ENCODE peak calls at places on chromosomes 2 and 18, in five cellular contexts. One of them, this sample, is unnamed.

GRCh38 chr2:96498023-96498431 is 7.1 kb downstream of the NEURL3 start:
- DNase-seq in heart left ventricle: no peak
- DNase-seq in left ventricle myocardium inferior: no peak
- DNase-seq in endodermal cell: peak; percentile 76
- DNase-seq in ovary: no peak
- DNase-seq in this sample: no peak

GRCh38 chr2:82797469-82797868 is 1661.6 kb downstream of the SUCLG1 start:
- DNase-seq in left ventricle myocardium inferior: no peak
- DNase-seq in ovary: no peak
- DNase-seq in heart left ventricle: no peak
- DNase-seq in endodermal cell: no peak
- DNase-seq in this sample: no peak

GRCh38 chr2:237486819-237487448 is at the start of gene MLPH:
- DNase-seq in left ventricle myocardium inferior: peak; percentile 61
- DNase-seq in heart left ventricle: peak; percentile 60
- DNase-seq in ovary: peak; percentile 47
- DNase-seq in endodermal cell: peak; percentile 80
- DNase-seq in this sample: peak; percentile 74

GRCh38 chr2:28296243-28296642 is 96.4 kb upstream of the FOSL2 start:
- DNase-seq in endodermal cell: no peak
- DNase-seq in heart left ventricle: no peak
- DNase-seq in left ventricle myocardium inferior: no peak
- DNase-seq in ovary: no peak
- DNase-seq in this sample: no peak

GRCh38 chr2:152434395-152435182 is 99.6 kb downstream of the FMNL2 start:
- DNase-seq in ovary: no peak
- DNase-seq in heart left ventricle: no peak
- DNase-seq in endodermal cell: no peak
- DNase-seq in left ventricle myocardium inferior: no peak
- DNase-seq in this sample: no peak

GRCh38 chr18:62536005-62536404 is 13.2 kb downstream of the ZCCHC2 start:
- DNase-seq in left ventricle myocardium inferior: no peak
- DNase-seq in heart left ventricle: no peak
- DNase-seq in ovary: no peak
- DNase-seq in endodermal cell: no peak
- DNase-seq in this sample: no peak

GRCh38 chr18:9531791-9532410 is 56.6 kb downstream of the RALBP1 start:
- DNase-seq in endodermal cell: no peak
- DNase-seq in heart left ventricle: no peak
- DNase-seq in ovary: no peak
- DNase-seq in left ventricle myocardium inferior: no peak
- DNase-seq in this sample: no peak

GRCh38 chr2:45173513-45173912 is 164.3 kb upstream of the SIX2 start:
- DNase-seq in heart left ventricle: no peak
- DNase-seq in left ventricle myocardium inferior: no peak
- DNase-seq in ovary: no peak
- DNase-seq in endodermal cell: no peak
- DNase-seq in this sample: peak; percentile 64

GRCh38 chr2:122705751-122706150 is 950.3 kb downstream of the TSN start:
- DNase-seq in ovary: no peak
- DNase-seq in heart left ventricle: no peak
- DNase-seq in left ventricle myocardium inferior: no peak
- DNase-seq in endodermal cell: no peak
- DNase-seq in this sample: no peak

GRCh38 chr18:55748227-55748738 is 160.3 kb upstream of the TCF4 start:
- DNase-seq in left ventricle myocardium inferior: no peak
- DNase-seq in ovary: no peak
- DNase-seq in heart left ventricle: no peak
- DNase-seq in endodermal cell: peak; percentile 81
- DNase-seq in this sample: no peak

GRCh38 chr2:105786231-105787230 is 41.8 kb downstream of the NCK2 start:
- DNase-seq in heart left ventricle: no peak
- DNase-seq in ovary: no peak
- DNase-seq in left ventricle myocardium inferior: no peak
- DNase-seq in endodermal cell: no peak
- DNase-seq in this sample: peak; percentile 72

GRCh38 chr2:107804608-107805498 is 21.8 kb upstream of the RGPD4 start:
- DNase-seq in heart left ventricle: no peak
- DNase-seq in left ventricle myocardium inferior: no peak
- DNase-seq in endodermal cell: no peak
- DNase-seq in ovary: no peak
- DNase-seq in this sample: no peak

GRCh38 chr2:10427568-10427975 is 20.6 kb downstream of the ODC1 start:
- DNase-seq in endodermal cell: no peak
- DNase-seq in left ventricle myocardium inferior: no peak
- DNase-seq in heart left ventricle: no peak
- DNase-seq in ovary: no peak
- DNase-seq in this sample: no peak

GRCh38 chr18:13364721-13365205 is 146.2 kb downstream of the LDLRAD4 start:
- DNase-seq in ovary: no peak
- DNase-seq in heart left ventricle: no peak
- DNase-seq in left ventricle myocardium inferior: no peak
- DNase-seq in endodermal cell: peak; percentile 45
- DNase-seq in this sample: no peak

GRCh38 chr2:70938580-70938938 is 2.9 kb downstream of the ATP6V1B1 start:
- DNase-seq in ovary: no peak
- DNase-seq in endodermal cell: no peak
- DNase-seq in left ventricle myocardium inferior: no peak
- DNase-seq in heart left ventricle: peak; percentile 12
- DNase-seq in this sample: no peak

GRCh38 chr2:64837925-64838641 is 151.1 kb upstream of the SLC1A4 start:
- DNase-seq in endodermal cell: no peak
- DNase-seq in ovary: no peak
- DNase-seq in heart left ventricle: peak; percentile 32
- DNase-seq in left ventricle myocardium inferior: peak; percentile 22
- DNase-seq in this sample: peak; percentile 72

GRCh38 chr18:67669993-67670671 is 153.6 kb upstream of the DSEL start:
- DNase-seq in ovary: no peak
- DNase-seq in left ventricle myocardium inferior: no peak
- DNase-seq in heart left ventricle: no peak
- DNase-seq in endodermal cell: no peak
- DNase-seq in this sample: no peak

GRCh38 chr2:188610827-188611226 is 319.2 kb downstream of the GULP1 start:
- DNase-seq in heart left ventricle: no peak
- DNase-seq in left ventricle myocardium inferior: no peak
- DNase-seq in ovary: no peak
- DNase-seq in endodermal cell: no peak
- DNase-seq in this sample: no peak

GRCh38 chr2:190179754-190180312 is 117.3 kb upstream of the MSTN start:
- DNase-seq in ovary: no peak
- DNase-seq in heart left ventricle: no peak
- DNase-seq in endodermal cell: no peak
- DNase-seq in left ventricle myocardium inferior: no peak
- DNase-seq in this sample: no peak

GRCh38 chr2:190183535-190183934 is 121.0 kb upstream of the MSTN start:
- DNase-seq in endodermal cell: no peak
- DNase-seq in ovary: no peak
- DNase-seq in left ventricle myocardium inferior: no peak
- DNase-seq in heart left ventricle: no peak
- DNase-seq in this sample: no peak

GRCh38 chr2:190180313-190181065 is 118.0 kb upstream of the MSTN start:
- DNase-seq in endodermal cell: peak; percentile 94
- DNase-seq in left ventricle myocardium inferior: peak; percentile 73
- DNase-seq in ovary: peak; percentile 30
- DNase-seq in heart left ventricle: peak; percentile 73
- DNase-seq in this sample: peak; percentile 58

GRCh38 chr2:190182071-190182524 is 119.6 kb upstream of the MSTN start:
- DNase-seq in left ventricle myocardium inferior: no peak
- DNase-seq in heart left ventricle: no peak
- DNase-seq in endodermal cell: no peak
- DNase-seq in ovary: no peak
- DNase-seq in this sample: no peak

DNA sequence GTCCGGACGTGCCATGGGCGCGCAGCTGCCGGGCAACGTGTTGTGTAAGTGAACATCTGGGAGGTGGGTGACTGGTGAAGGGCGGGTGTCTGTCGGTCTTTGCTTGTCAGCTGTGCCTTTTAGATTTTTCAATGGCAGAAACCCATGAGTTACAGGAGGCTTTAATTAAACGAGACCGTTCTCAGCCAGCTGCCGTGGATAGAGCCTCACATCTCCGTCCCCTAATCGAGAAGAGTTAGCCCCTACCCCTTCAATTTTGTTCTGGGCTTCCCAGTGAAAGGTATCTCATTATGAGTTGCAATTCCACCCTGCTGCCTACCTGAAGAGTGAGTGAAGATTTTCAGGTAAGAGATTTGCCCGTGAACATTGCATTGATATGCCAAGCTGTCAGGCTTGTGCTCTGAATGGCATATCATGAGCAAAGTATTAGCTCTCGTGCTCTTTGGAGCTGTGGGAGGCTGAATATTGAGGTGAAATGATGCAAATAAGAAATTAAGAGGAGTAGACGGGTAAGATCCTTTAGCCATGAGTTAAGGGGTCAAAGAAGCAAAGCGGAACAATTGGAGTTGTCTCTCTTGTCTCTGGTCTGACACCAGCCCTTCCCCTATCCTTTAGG is 118.6 kb upstream of the MSTN start:
- DNase-seq in ovary: no peak
- DNase-seq in endodermal cell: no peak
- DNase-seq in heart left ventricle: no peak
- DNase-seq in left ventricle myocardium inferior: no peak
- DNase-seq in this sample: no peak
- H3K4me3 ChIP-seq in ovary: peak overlapping the region; percentile 80
- H3K4me3 ChIP-seq in endodermal cell: peak overlapping the region; percentile 75
- H3K4me3 ChIP-seq in heart left ventricle: peak overlapping the region; percentile 69
- H3K4me3 ChIP-seq in left ventricle myocardium inferior: peak overlapping the region; percentile 84
- H3K4me3 ChIP-seq in this sample: peak overlapping the region; percentile 65

GRCh38 chr2:168998609-168999211 is 32.4 kb downstream of the ABCB11 start:
- DNase-seq in endodermal cell: no peak
- DNase-seq in left ventricle myocardium inferior: no peak
- DNase-seq in ovary: no peak
- DNase-seq in heart left ventricle: no peak
- DNase-seq in this sample: no peak
- H3K4me1 ChIP-seq in endodermal cell: peaks cover 7% of the 10 kb centered on the region
- H3K4me1 ChIP-seq in left ventricle myocardium inferior: peaks cover 22% of the 10 kb centered on the region
- H3K4me1 ChIP-seq in ovary: no peaks in the 10 kb centered on the region
- H3K4me1 ChIP-seq in heart left ventricle: no peaks in the 10 kb centered on the region
- H3K4me1 ChIP-seq in this sample: no peaks in the 10 kb centered on the region

GRCh38 chr2:178482437-178482836 is 2.2 kb downstream of the PLEKHA3 start:
- DNase-seq in ovary: no peak
- DNase-seq in endodermal cell: no peak
- DNase-seq in left ventricle myocardium inferior: no peak
- DNase-seq in heart left ventricle: no peak
- DNase-seq in this sample: no peak
- H3K4me3 ChIP-seq in ovary: no peak overlapping the region
- H3K4me3 ChIP-seq in endodermal cell: peak overlapping the region; percentile 30
- H3K4me3 ChIP-seq in left ventricle myocardium inferior: peak overlapping the region; percentile 83
- H3K4me3 ChIP-seq in heart left ventricle: peak overlapping the region; percentile 72
- H3K4me3 ChIP-seq in this sample: no peak overlapping the region

DNA sequence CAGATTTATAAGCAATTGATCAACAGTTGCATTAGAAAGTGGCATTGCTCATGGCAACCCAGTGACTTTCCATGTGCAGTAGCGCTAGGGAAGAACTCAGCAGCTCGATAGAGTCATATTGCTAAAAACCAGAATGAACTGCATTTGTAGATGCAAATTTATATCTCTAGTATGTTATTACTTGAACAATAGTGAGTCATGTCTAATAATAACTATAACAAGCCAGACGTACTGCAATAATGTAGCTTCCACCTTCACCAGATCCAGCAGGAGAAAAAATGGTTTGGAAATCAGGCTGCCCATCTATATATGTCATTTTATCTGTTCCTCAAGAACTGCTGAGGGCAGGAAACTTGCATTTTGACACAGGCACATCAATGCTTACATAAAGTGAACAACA is 66.5 kb upstream of the FIGN start:
- DNase-seq in heart left ventricle: no peak
- DNase-seq in ovary: no peak
- DNase-seq in endodermal cell: no peak
- DNase-seq in left ventricle myocardium inferior: no peak
- DNase-seq in this sample: no peak
- H3K4me1 ChIP-seq in heart left ventricle: no peaks in the 10 kb centered on the region
- H3K4me1 ChIP-seq in ovary: no peaks in the 10 kb centered on the region
- H3K4me1 ChIP-seq in endodermal cell: peaks cover 9% of the 10 kb centered on the region
- H3K4me1 ChIP-seq in left ventricle myocardium inferior: peaks cover 23% of the 10 kb centered on the region
- H3K4me1 ChIP-seq in this sample: peaks cover 4% of the 10 kb centered on the region

DNA sequence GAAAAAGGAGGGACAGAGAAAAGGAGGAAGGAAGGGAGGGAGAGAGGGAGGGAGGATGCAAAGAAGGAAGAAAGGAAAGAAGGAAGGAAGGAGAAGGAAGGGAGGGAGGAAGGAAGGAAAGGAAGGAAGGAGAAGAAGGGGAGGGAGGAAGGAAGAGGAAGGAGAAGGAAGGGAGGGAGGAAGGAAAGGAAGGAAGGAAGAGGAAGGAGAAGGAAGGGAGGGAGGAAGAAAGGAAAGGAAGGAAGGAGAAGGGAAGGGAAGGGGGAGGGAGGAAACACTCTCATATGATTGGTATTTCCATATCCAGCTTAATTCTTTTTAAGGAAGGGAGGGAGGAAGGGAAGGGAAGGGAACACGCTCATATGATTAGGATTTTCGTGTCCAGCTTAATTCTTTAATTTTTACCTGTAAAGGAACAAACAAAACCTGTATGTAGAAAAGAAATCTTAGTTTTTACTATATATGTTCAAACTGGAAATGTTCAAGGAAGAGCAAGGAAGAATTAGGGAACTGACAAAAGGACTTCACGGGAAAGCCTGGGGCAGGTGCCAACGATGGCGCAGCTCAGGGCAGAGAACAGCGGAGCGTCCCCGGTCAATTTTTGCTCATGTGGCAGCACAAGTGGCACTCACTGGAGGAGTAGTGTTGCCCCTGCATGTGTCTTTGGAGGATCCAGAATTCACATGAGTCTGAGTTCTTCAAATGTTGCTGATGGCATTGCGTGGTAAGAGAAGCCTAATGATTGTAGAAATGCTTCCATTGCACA is 228.6 kb downstream of the ZNF516 start:
- DNase-seq in endodermal cell: no peak
- DNase-seq in left ventricle myocardium inferior: no peak
- DNase-seq in ovary: no peak
- DNase-seq in heart left ventricle: no peak
- DNase-seq in this sample: no peak
- H3K4me3 ChIP-seq in endodermal cell: no peak overlapping the region
- H3K4me3 ChIP-seq in left ventricle myocardium inferior: peak overlapping the region; percentile 33
- H3K4me3 ChIP-seq in ovary: peak overlapping the region; percentile 30
- H3K4me3 ChIP-seq in heart left ventricle: peak overlapping the region; percentile 5
- H3K4me3 ChIP-seq in this sample: no peak overlapping the region

GRCh38 chr2:171389325-171389724 is 44.5 kb downstream of the METTL8 start:
- DNase-seq in left ventricle myocardium inferior: no peak
- DNase-seq in endodermal cell: no peak
- DNase-seq in heart left ventricle: no peak
- DNase-seq in ovary: no peak
- DNase-seq in this sample: no peak
- H3K4me1 ChIP-seq in left ventricle myocardium inferior: peaks cover 4% of the 10 kb centered on the region
- H3K4me1 ChIP-seq in endodermal cell: no peaks in the 10 kb centered on the region
- H3K4me1 ChIP-seq in heart left ventricle: no peaks in the 10 kb centered on the region
- H3K4me1 ChIP-seq in ovary: no peaks in the 10 kb centered on the region
- H3K4me1 ChIP-seq in this sample: peaks cover 2% of the 10 kb centered on the region